ENCODE peak calls at places on chromosomes 7 and 10, in eight cellular contexts. One of them, this sample, is unnamed.

GRCh38 chr10:61669161-61669755 is 6.5 kb downstream of the CABCOCO1 start:
- DNase-seq in HepG2: no peak
- DNase-seq in spleen: no peak
- DNase-seq in prostate gland: no peak
- DNase-seq in stomach: no peak
- DNase-seq in transverse colon: no peak
- DNase-seq in sigmoid colon: no peak
- DNase-seq in HCT116: no peak
- DNase-seq in this sample: no peak

GRCh38 chr10:17026686-17027485 is 102.7 kb downstream of the CUBN start:
- DNase-seq in HepG2: no peak
- DNase-seq in spleen: no peak
- DNase-seq in prostate gland: no peak
- DNase-seq in stomach: no peak
- DNase-seq in transverse colon: no peak
- DNase-seq in sigmoid colon: no peak
- DNase-seq in HCT116: no peak
- DNase-seq in this sample: no peak

GRCh38 chr7:29336851-29337627 is 142.5 kb downstream of the CHN2 start:
- DNase-seq in HepG2: peak
- DNase-seq in spleen: no peak
- DNase-seq in prostate gland: peak
- DNase-seq in stomach: no peak
- DNase-seq in transverse colon: no peak
- DNase-seq in sigmoid colon: no peak
- DNase-seq in HCT116: no peak
- DNase-seq in this sample: no peak

GRCh38 chr10:44995914-44996633 is 4.6 kb upstream of the ZNF22 start:
- DNase-seq in HepG2: peak
- DNase-seq in spleen: no peak
- DNase-seq in prostate gland: no peak
- DNase-seq in stomach: peak
- DNase-seq in transverse colon: no peak
- DNase-seq in sigmoid colon: peak
- DNase-seq in HCT116: no peak
- DNase-seq in this sample: no peak

GRCh38 chr7:23343806-23344500 is 44.8 kb downstream of the MALSU1 start:
- DNase-seq in HepG2: no peak
- DNase-seq in spleen: no peak
- DNase-seq in prostate gland: no peak
- DNase-seq in stomach: no peak
- DNase-seq in transverse colon: no peak
- DNase-seq in sigmoid colon: no peak
- DNase-seq in HCT116: no peak
- DNase-seq in this sample: no peak

GRCh38 chr10:130014734-130015695 is 50.9 kb upstream of the EBF3 start:
- DNase-seq in HepG2: no peak
- DNase-seq in spleen: no peak
- DNase-seq in prostate gland: no peak
- DNase-seq in stomach: no peak
- DNase-seq in transverse colon: no peak
- DNase-seq in sigmoid colon: no peak
- DNase-seq in HCT116: no peak
- DNase-seq in this sample: no peak

GRCh38 chr10:61478621-61479312 is 25.6 kb upstream of the TMEM26 start:
- DNase-seq in HepG2: no peak
- DNase-seq in spleen: no peak
- DNase-seq in prostate gland: no peak
- DNase-seq in stomach: no peak
- DNase-seq in transverse colon: no peak
- DNase-seq in sigmoid colon: no peak
- DNase-seq in HCT116: no peak
- DNase-seq in this sample: no peak

GRCh38 chr7:107025449-107026103 is 18.9 kb upstream of the PRKAR2B start:
- DNase-seq in HepG2: no peak
- DNase-seq in spleen: no peak
- DNase-seq in prostate gland: no peak
- DNase-seq in stomach: no peak
- DNase-seq in transverse colon: no peak
- DNase-seq in sigmoid colon: no peak
- DNase-seq in HCT116: no peak
- DNase-seq in this sample: no peak

GRCh38 chr7:47988496-47989386 is 9.3 kb upstream of the HUS1 start:
- DNase-seq in HepG2: peak
- DNase-seq in spleen: no peak
- DNase-seq in prostate gland: no peak
- DNase-seq in stomach: no peak
- DNase-seq in transverse colon: no peak
- DNase-seq in sigmoid colon: no peak
- DNase-seq in HCT116: no peak
- DNase-seq in this sample: no peak

GRCh38 chr7:51428226-51428887 is 111.7 kb upstream of the COBL start:
- DNase-seq in HepG2: no peak
- DNase-seq in spleen: no peak
- DNase-seq in prostate gland: no peak
- DNase-seq in stomach: no peak
- DNase-seq in transverse colon: peak
- DNase-seq in sigmoid colon: no peak
- DNase-seq in HCT116: peak
- DNase-seq in this sample: no peak

GRCh38 chr7:43585521-43585920 is 2.6 kb downstream of the STK17A start:
- DNase-seq in HepG2: peak
- DNase-seq in spleen: no peak
- DNase-seq in prostate gland: no peak
- DNase-seq in stomach: no peak
- DNase-seq in transverse colon: no peak
- DNase-seq in sigmoid colon: no peak
- DNase-seq in HCT116: no peak
- DNase-seq in this sample: no peak

GRCh38 chr7:18788026-18788425 is 292.5 kb downstream of the HDAC9 start:
- DNase-seq in HepG2: no peak
- DNase-seq in spleen: no peak
- DNase-seq in prostate gland: no peak
- DNase-seq in stomach: no peak
- DNase-seq in transverse colon: no peak
- DNase-seq in sigmoid colon: no peak
- DNase-seq in HCT116: no peak
- DNase-seq in this sample: no peak

GRCh38 chr10:52451817-52452216 is 137.7 kb downstream of the DKK1 start:
- DNase-seq in HepG2: no peak
- DNase-seq in spleen: no peak
- DNase-seq in prostate gland: no peak
- DNase-seq in stomach: no peak
- DNase-seq in transverse colon: no peak
- DNase-seq in sigmoid colon: no peak
- DNase-seq in HCT116: no peak
- DNase-seq in this sample: no peak

GRCh38 chr10:33412261-33413092 is 78.0 kb upstream of the NRP1 start:
- DNase-seq in HepG2: no peak
- DNase-seq in spleen: no peak
- DNase-seq in prostate gland: no peak
- DNase-seq in stomach: no peak
- DNase-seq in transverse colon: no peak
- DNase-seq in sigmoid colon: no peak
- DNase-seq in HCT116: no peak
- DNase-seq in this sample: no peak

GRCh38 chr7:111763221-111763791 is 201.0 kb upstream of the IMMP2L start:
- DNase-seq in HepG2: peak
- DNase-seq in spleen: no peak
- DNase-seq in prostate gland: no peak
- DNase-seq in stomach: no peak
- DNase-seq in transverse colon: no peak
- DNase-seq in sigmoid colon: no peak
- DNase-seq in HCT116: peak
- DNase-seq in this sample: no peak

GRCh38 chr7:79619216-79619615 is 165.7 kb upstream of the MAGI2 start:
- DNase-seq in HepG2: no peak
- DNase-seq in spleen: no peak
- DNase-seq in prostate gland: no peak
- DNase-seq in stomach: no peak
- DNase-seq in transverse colon: no peak
- DNase-seq in sigmoid colon: no peak
- DNase-seq in HCT116: no peak
- DNase-seq in this sample: no peak

GRCh38 chr10:32189400-32190084 is 133.3 kb upstream of the KIF5B start:
- DNase-seq in HepG2: peak
- DNase-seq in spleen: no peak
- DNase-seq in prostate gland: no peak
- DNase-seq in stomach: no peak
- DNase-seq in transverse colon: no peak
- DNase-seq in sigmoid colon: no peak
- DNase-seq in HCT116: peak
- DNase-seq in this sample: no peak

GRCh38 chr7:97468491-97468890 is 263.4 kb upstream of the TAC1 start:
- DNase-seq in HepG2: no peak
- DNase-seq in spleen: no peak
- DNase-seq in prostate gland: no peak
- DNase-seq in stomach: no peak
- DNase-seq in transverse colon: no peak
- DNase-seq in sigmoid colon: no peak
- DNase-seq in HCT116: no peak
- DNase-seq in this sample: no peak

GRCh38 chr7:97470726-97471125 is 261.2 kb upstream of the TAC1 start:
- DNase-seq in HepG2: no peak
- DNase-seq in spleen: no peak
- DNase-seq in prostate gland: no peak
- DNase-seq in stomach: no peak
- DNase-seq in transverse colon: no peak
- DNase-seq in sigmoid colon: no peak
- DNase-seq in HCT116: no peak
- DNase-seq in this sample: no peak

GRCh38 chr7:97471491-97471890 is 260.4 kb upstream of the TAC1 start:
- DNase-seq in HepG2: no peak
- DNase-seq in spleen: no peak
- DNase-seq in prostate gland: no peak
- DNase-seq in stomach: no peak
- DNase-seq in transverse colon: no peak
- DNase-seq in sigmoid colon: no peak
- DNase-seq in HCT116: no peak
- DNase-seq in this sample: no peak

GRCh38 chr7:97461596-97461995 is 270.3 kb upstream of the TAC1 start:
- DNase-seq in HepG2: no peak
- DNase-seq in spleen: no peak
- DNase-seq in prostate gland: no peak
- DNase-seq in stomach: no peak
- DNase-seq in transverse colon: no peak
- DNase-seq in sigmoid colon: no peak
- DNase-seq in HCT116: no peak
- DNase-seq in this sample: no peak

GRCh38 chr7:97466999-97467398 is 264.9 kb upstream of the TAC1 start:
- DNase-seq in HepG2: no peak
- DNase-seq in spleen: no peak
- DNase-seq in prostate gland: no peak
- DNase-seq in stomach: no peak
- DNase-seq in transverse colon: no peak
- DNase-seq in sigmoid colon: no peak
- DNase-seq in HCT116: no peak
- DNase-seq in this sample: no peak
- TF ChIP-seq POLR2AphosphoS5 in HepG2: no peak
- TF ChIP-seq POLR2AphosphoS5 in spleen: no peak
- TF ChIP-seq POLR2AphosphoS5 in prostate gland: no peak
- TF ChIP-seq POLR2AphosphoS5 in stomach: no peak
- TF ChIP-seq POLR2AphosphoS5 in transverse colon: no peak
- TF ChIP-seq POLR2AphosphoS5 in sigmoid colon: no peak
- TF ChIP-seq POLR2AphosphoS5 in HCT116: no peak
- TF ChIP-seq POLR2AphosphoS5 in this sample: no peak

GRCh38 chr10:116742367-116743265 is at the start of gene HSPA12A:
- DNase-seq in HepG2: no peak
- DNase-seq in spleen: peak
- DNase-seq in prostate gland: peak
- DNase-seq in stomach: peak
- DNase-seq in transverse colon: peak
- DNase-seq in sigmoid colon: peak
- DNase-seq in HCT116: peak
- DNase-seq in this sample: peak
- TF ChIP-seq POLR2AphosphoS5 in HepG2: no peak
- TF ChIP-seq POLR2AphosphoS5 in spleen: peak
- TF ChIP-seq POLR2AphosphoS5 in prostate gland: peak
- TF ChIP-seq POLR2AphosphoS5 in stomach: peak
- TF ChIP-seq POLR2AphosphoS5 in transverse colon: peak
- TF ChIP-seq POLR2AphosphoS5 in sigmoid colon: peak
- TF ChIP-seq POLR2AphosphoS5 in HCT116: peak
- TF ChIP-seq POLR2AphosphoS5 in this sample: no peak

DNA sequence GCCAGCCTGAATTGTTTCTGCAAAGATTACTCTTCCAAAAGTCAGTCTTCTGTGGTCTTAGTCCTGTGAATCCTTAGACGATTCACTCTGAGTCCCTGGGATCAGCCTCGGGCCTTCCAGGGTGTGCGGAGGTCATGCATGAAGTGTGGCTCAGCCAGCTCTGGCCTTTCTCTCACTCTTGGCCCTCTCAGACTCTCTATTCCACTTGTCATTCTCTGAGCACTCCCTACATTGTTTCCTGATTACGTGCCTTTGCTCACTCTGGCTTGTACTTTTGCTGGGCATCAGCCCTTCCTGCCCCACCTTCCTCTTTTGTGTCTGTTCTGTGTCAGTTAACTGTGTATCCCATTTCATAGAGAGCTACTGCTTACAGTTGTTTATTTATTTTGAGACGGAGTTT is 36.0 kb downstream of the CCNY start:
- DNase-seq in HepG2: no peak
- DNase-seq in spleen: no peak
- DNase-seq in prostate gland: no peak
- DNase-seq in stomach: no peak
- DNase-seq in transverse colon: no peak
- DNase-seq in sigmoid colon: peak
- DNase-seq in HCT116: no peak
- DNase-seq in this sample: no peak
- TF ChIP-seq POLR2AphosphoS5 in HepG2: no peak
- TF ChIP-seq POLR2AphosphoS5 in spleen: no peak
- TF ChIP-seq POLR2AphosphoS5 in prostate gland: no peak
- TF ChIP-seq POLR2AphosphoS5 in stomach: no peak
- TF ChIP-seq POLR2AphosphoS5 in transverse colon: peak
- TF ChIP-seq POLR2AphosphoS5 in sigmoid colon: peak
- TF ChIP-seq POLR2AphosphoS5 in HCT116: no peak
- TF ChIP-seq POLR2AphosphoS5 in this sample: no peak

GRCh38 chr10:58016614-58017013 is 251.1 kb downstream of the IPMK start:
- DNase-seq in HepG2: no peak
- DNase-seq in spleen: no peak
- DNase-seq in prostate gland: no peak
- DNase-seq in stomach: no peak
- DNase-seq in transverse colon: no peak
- DNase-seq in sigmoid colon: no peak
- DNase-seq in HCT116: no peak
- DNase-seq in this sample: no peak

GRCh38 chr10:58010076-58010475 is 257.6 kb downstream of the IPMK start:
- DNase-seq in HepG2: no peak
- DNase-seq in spleen: no peak
- DNase-seq in prostate gland: no peak
- DNase-seq in stomach: no peak
- DNase-seq in transverse colon: no peak
- DNase-seq in sigmoid colon: no peak
- DNase-seq in HCT116: no peak
- DNase-seq in this sample: no peak

GRCh38 chr10:58013406-58013805 is 254.3 kb downstream of the IPMK start:
- DNase-seq in HepG2: no peak
- DNase-seq in spleen: no peak
- DNase-seq in prostate gland: no peak
- DNase-seq in stomach: no peak
- DNase-seq in transverse colon: no peak
- DNase-seq in sigmoid colon: no peak
- DNase-seq in HCT116: no peak
- DNase-seq in this sample: no peak

GRCh38 chr10:58017719-58018367 is 249.9 kb downstream of the IPMK start:
- DNase-seq in HepG2: no peak
- DNase-seq in spleen: no peak
- DNase-seq in prostate gland: no peak
- DNase-seq in stomach: no peak
- DNase-seq in transverse colon: no peak
- DNase-seq in sigmoid colon: no peak
- DNase-seq in HCT116: no peak
- DNase-seq in this sample: no peak

GRCh38 chr10:58014436-58014835 is 253.3 kb downstream of the IPMK start:
- DNase-seq in HepG2: no peak
- DNase-seq in spleen: no peak
- DNase-seq in prostate gland: no peak
- DNase-seq in stomach: no peak
- DNase-seq in transverse colon: no peak
- DNase-seq in sigmoid colon: no peak
- DNase-seq in HCT116: no peak
- DNase-seq in this sample: no peak
- TF ChIP-seq POLR2AphosphoS5 in HepG2: no peak
- TF ChIP-seq POLR2AphosphoS5 in spleen: no peak
- TF ChIP-seq POLR2AphosphoS5 in prostate gland: no peak
- TF ChIP-seq POLR2AphosphoS5 in stomach: no peak
- TF ChIP-seq POLR2AphosphoS5 in transverse colon: no peak
- TF ChIP-seq POLR2AphosphoS5 in sigmoid colon: no peak
- TF ChIP-seq POLR2AphosphoS5 in HCT116: no peak
- TF ChIP-seq POLR2AphosphoS5 in this sample: no peak